ENCODE peak calls at places on chromosomes 2 and 18, in six cellular contexts. M is IMR-90; R is naive thymus-derived CD4-positive, alpha-beta T cell; V is fibroblast of lung; G is CD4-positive, alpha-beta T cell; H is CD8-positive, alpha-beta T cell. P is an unnamed sample. For H3K9me3, the result is how much of the 10 kb centered on the place peaks cover.

GRCh38 chr2:210000464-210001324 is 1.7 kb upstream of the RPE start:
- DNase-seq in G (no peak), H (no peak), R (no peak), V (no peak), M (no peak), P (no peak)

GRCh38 chr2:170115501-170116229 is 62.3 kb upstream of the MYO3B start:
- DNase-seq in G (no peak), V (no peak), M (no peak), H (no peak), R (no peak), P (no peak)

GRCh38 chr18:74899554-74899953 is 301.9 kb downstream of the ZNF407 start:
- DNase-seq in M (no peak), H (no peak), R (no peak), G (no peak), V (no peak), P (no peak)

GRCh38 chr2:17051558-17051957 is 385.9 kb upstream of the CYRIA start:
- DNase-seq in R (no peak), M (no peak), G (no peak), H (no peak), V (no peak), P (no peak)

GRCh38 chr2:1550658-1551316 is 137.5 kb downstream of the TPO start:
- DNase-seq in H (peak), V (peak), R (peak), M (peak), G (peak), P (peak)

GRCh38 chr2:43174368-43175186 is 51.8 kb downstream of the ZFP36L2 start:
- DNase-seq in M (no peak), V (no peak), R (peak), G (peak), H (peak), P (peak)

GRCh38 chr2:148375214-148375613 is 269.3 kb upstream of the EPC2 start:
- DNase-seq in M (peak), H (no peak), R (no peak), G (no peak), V (peak), P (no peak)

GRCh38 chr2:57602738-57603137 is 443.9 kb upstream of the VRK2 start:
- DNase-seq in V (no peak), M (no peak), R (no peak), G (no peak), H (no peak), P (no peak)

GRCh38 chr2:200306719-200306968 is 151 bp downstream of the SPATS2L start:
- DNase-seq in H (no peak), M (no peak), R (peak), G (no peak), V (no peak), P (no peak)

GRCh38 chr2:201882353-201883095 is 76.2 kb downstream of the CDK15 start:
- DNase-seq in M (peak), G (no peak), H (no peak), R (no peak), V (peak), P (no peak)

GRCh38 chr2:158781562-158781961 is 13.6 kb upstream of the DAPL1 start:
- DNase-seq in M (peak), V (peak), H (no peak), R (no peak), G (no peak), P (no peak)

GRCh38 chr18:478679-479078 is 21.8 kb downstream of the COLEC12 start:
- DNase-seq in R (no peak), V (peak), G (no peak), H (no peak), M (peak), P (no peak)

GRCh38 chr2:110157153-110157793 is 41.7 kb upstream of the MALL start:
- DNase-seq in M (peak), V (peak), R (peak), G (no peak), H (no peak), P (no peak)

GRCh38 chr2:167240671-167241070 is 352.4 kb downstream of the XIRP2 start:
- DNase-seq in H (no peak), V (peak), R (no peak), G (no peak), M (peak), P (no peak)

GRCh38 chr18:57943723-57944122 is 100.3 kb upstream of the NEDD4L start:
- DNase-seq in V (peak), H (no peak), R (no peak), M (peak), G (no peak), P (no peak)

GRCh38 chr2:38524580-38524979 is 78.1 kb downstream of the HNRNPLL start:
- DNase-seq in V (no peak), G (no peak), R (no peak), H (no peak), M (no peak), P (no peak)

GRCh38 chr2:38125830-38126229 is 49.9 kb upstream of the CYP1B1 start:
- DNase-seq in V (no peak), G (no peak), M (no peak), R (no peak), H (no peak), P (no peak)

GRCh38 chr18:22149710-22150109 is 19.7 kb upstream of the GATA6 start:
- DNase-seq in H (no peak), V (no peak), G (no peak), M (no peak), R (no peak), P (no peak)

GRCh38 chr2:15243762-15244161 is 317.4 kb downstream of the NBAS start:
- DNase-seq in V (peak), R (no peak), G (no peak), M (peak), H (no peak), P (no peak)

GRCh38 chr18:9536354-9537152 is 61.2 kb downstream of the RALBP1 start:
- DNase-seq in G (no peak), H (no peak), V (no peak), M (peak), R (no peak), P (no peak)

GRCh38 chr2:12045864-12046291 is 299.4 kb downstream of the LPIN1 start:
- DNase-seq in G (no peak), R (no peak), V (no peak), M (no peak), H (no peak), P (no peak)

GRCh38 chr2:101200714-101201113 is 49.5 kb upstream of the TBC1D8 start:
- DNase-seq in M (peak), G (no peak), R (no peak), H (no peak), V (peak), P (no peak)

GRCh38 chr2:44723921-44724320 is 217.6 kb upstream of the SIX3 start:
- DNase-seq in M (no peak), V (no peak), H (no peak), R (no peak), G (no peak), P (no peak)

GRCh38 chr2:135742307-135742838 is 718 bp downstream of the UBXN4 start:
- DNase-seq in R (no peak), H (peak), V (peak), G (no peak), M (peak), P (no peak)

GRCh38 chr2:169363027-169363569 is 764 bp upstream of the LRP2 start:
- DNase-seq in G (no peak), M (no peak), H (no peak), V (no peak), R (no peak), P (no peak)

GRCh38 chr2:147099845-147100244 is 745.0 kb upstream of the ACVR2A start:
- DNase-seq in V (no peak), M (no peak), G (no peak), H (no peak), R (no peak), P (no peak)

GRCh38 chr2:163601377-163601776 is 134.4 kb downstream of the FIGN start:
- DNase-seq in R (no peak), M (peak), V (peak), H (no peak), G (no peak), P (no peak)

GRCh38 chr2:226742346-226742745 is 57.3 kb downstream of the IRS1 start:
- DNase-seq in G (no peak), H (no peak), M (peak), R (no peak), V (peak), P (no peak)

GRCh38 chr2:48414980-48415764 is 114.8 kb upstream of the STON1 start:
- DNase-seq in H (no peak), R (no peak), G (no peak), V (peak), M (no peak), P (no peak)

GRCh38 chr2:64646007-64646880 is 7.5 kb downstream of the SERTAD2 start:
- DNase-seq in H (peak), M (peak), V (peak), G (peak), R (peak), P (peak)

GRCh38 chr2:202339052-202339870 is 36.9 kb upstream of the BMPR2 start:
- DNase-seq in M (peak), H (no peak), G (no peak), V (peak), R (no peak), P (no peak)

GRCh38 chr2:170740660-170741059 is 25.5 kb downstream of the SP5 start:
- DNase-seq in V (no peak), G (no peak), M (no peak), H (no peak), R (no peak), P (no peak)

GRCh38 chr2:60317831-60318230 is 235.6 kb downstream of the BCL11A start:
- DNase-seq in V (no peak), H (no peak), R (no peak), G (no peak), M (no peak), P (no peak)

GRCh38 chr2:135698838-135699237 is 42.8 kb upstream of the UBXN4 start:
- DNase-seq in M (no peak), H (no peak), R (no peak), G (no peak), V (no peak), P (no peak)

GRCh38 chr18:25422230-25422629 is 70.3 kb upstream of the ZNF521 start:
- DNase-seq in R (no peak), H (no peak), G (no peak), V (no peak), M (peak), P (no peak)

GRCh38 chr2:41502752-41503151 is 545.1 kb upstream of the PKDCC start:
- DNase-seq in V (no peak), G (no peak), R (no peak), M (no peak), H (no peak), P (no peak)

GRCh38 chr2:41498791-41499190 is 549.0 kb upstream of the PKDCC start:
- DNase-seq in H (no peak), G (no peak), R (no peak), M (no peak), V (no peak), P (no peak)

GRCh38 chr2:41495050-41495449 is 552.8 kb upstream of the PKDCC start:
- DNase-seq in V (no peak), R (no peak), M (no peak), H (no peak), G (no peak), P (no peak)

GRCh38 chr2:41500895-41501294 is 546.9 kb upstream of the PKDCC start:
- DNase-seq in V (no peak), M (no peak), H (no peak), G (no peak), R (no peak), P (no peak)

DNA sequence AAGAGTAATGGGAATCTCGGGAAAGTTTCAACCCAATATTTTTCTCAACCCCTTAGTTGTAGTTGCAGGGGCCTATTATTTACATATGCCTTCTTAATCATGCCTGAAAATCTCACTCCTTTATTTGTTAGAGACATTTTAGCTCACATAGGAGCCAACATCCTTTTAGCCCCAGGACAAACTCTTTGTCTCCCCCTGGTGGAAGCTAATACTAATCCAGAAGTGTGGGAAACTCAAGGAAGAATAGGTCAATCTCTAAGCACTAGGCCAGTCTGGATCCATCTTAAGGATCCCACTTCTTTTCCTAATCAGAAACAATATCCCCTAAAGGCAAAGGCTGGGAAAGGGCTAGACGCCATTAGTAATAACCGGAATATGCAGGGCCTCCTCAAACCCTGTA is 550.9 kb upstream of the PKDCC start:
- DNase-seq in M (no peak), G (no peak), R (no peak), V (no peak), H (no peak), P (no peak)
- H3K9me3 ChIP-seq in M (under half), G (under half), R (under half), V (under half), H (under half), P (under half)

GRCh38 chr2:116132833-116133232 is 1681.7 kb upstream of the DDX18 start:
- DNase-seq in G (no peak), R (no peak), V (no peak), M (no peak), H (no peak), P (no peak)
- H3K9me3 ChIP-seq in G (under half), R (under half), V (under half), M (under half), H (under half), P (under half)

GRCh38 chr18:55968550-55968949 is 380.6 kb upstream of the TCF4 start:
- DNase-seq in R (no peak), H (no peak), M (peak), V (peak), G (no peak), P (no peak)
- H3K9me3 ChIP-seq in R (under half), H (under half), M (under half), V (under half), G (under half), P (under half)

GRCh38 chr2:2873450-2873811 is 504.2 kb downstream of the EIPR1 start:
- DNase-seq in M (no peak), R (no peak), H (no peak), V (no peak), G (no peak), P (no peak)
- H3K9me3 ChIP-seq in M (half or more), R (under half), H (under half), V (under half), G (under half), P (under half)

DNA sequence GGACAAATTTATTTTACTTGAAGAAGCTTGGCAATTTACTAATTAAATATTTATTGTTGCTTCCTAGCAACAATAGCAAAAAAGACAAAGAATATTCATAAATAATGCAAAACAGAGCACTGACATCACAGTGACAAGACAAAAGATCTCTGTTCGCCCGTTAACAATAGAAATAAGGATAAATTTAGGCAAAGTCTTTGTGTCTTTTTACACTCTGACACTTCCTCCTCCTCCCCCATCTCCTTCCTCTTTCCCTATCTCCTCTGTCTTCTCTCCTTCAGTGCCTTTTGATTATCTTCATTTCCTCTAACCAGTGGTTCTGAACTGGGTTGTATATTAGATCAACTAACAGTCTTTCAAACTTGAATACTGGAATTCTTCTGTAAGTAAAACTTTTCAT is 808.4 kb downstream of the ERBB4 start:
- DNase-seq in V (no peak), R (no peak), M (no peak), H (no peak), G (no peak), P (no peak)
- H3K9me3 ChIP-seq in V (under half), R (under half), M (under half), H (under half), G (under half), P (under half)

GRCh38 chr2:232748038-232748437 is 28.3 kb downstream of the KCNJ13 start:
- DNase-seq in M (no peak), V (no peak), G (no peak), R (no peak), H (no peak), P (no peak)
- H3K9me3 ChIP-seq in M (under half), V (under half), G (under half), R (under half), H (under half), P (under half)

GRCh38 chr18:2444201-2444875 is 127.0 kb downstream of the METTL4 start:
- DNase-seq in V (peak), G (no peak), R (no peak), H (no peak), M (no peak), P (no peak)

GRCh38 chr18:2442726-2443275 is 128.5 kb downstream of the METTL4 start:
- DNase-seq in M (peak), H (no peak), G (no peak), V (peak), R (no peak), P (no peak)

GRCh38 chr18:2441544-2441943 is 129.8 kb downstream of the METTL4 start:
- DNase-seq in G (no peak), M (peak), H (no peak), R (no peak), V (peak), P (no peak)

GRCh38 chr18:2442006-2442405 is 129.3 kb downstream of the METTL4 start:
- DNase-seq in R (no peak), G (no peak), M (no peak), V (peak), H (no peak), P (no peak)
- H3K9me3 ChIP-seq in R (under half), G (under half), M (under half), V (under half), H (under half), P (under half)

GRCh38 chr2:79552653-79553052 is 39.8 kb downstream of the CTNNA2 start:
- DNase-seq in V (no peak), H (no peak), R (no peak), M (no peak), G (no peak), P (no peak)

GRCh38 chr2:79547568-79547967 is 34.7 kb downstream of the CTNNA2 start:
- DNase-seq in M (no peak), R (no peak), V (no peak), H (no peak), G (no peak), P (no peak)
- H3K9me3 ChIP-seq in M (under half), R (under half), V (under half), H (under half), G (under half), P (under half)

GRCh38 chr2:196130039-196130825 is 41.1 kb downstream of the STK17B start:
- DNase-seq in G (no peak), V (no peak), M (no peak), R (no peak), H (no peak), P (no peak)
- H3K9me3 ChIP-seq in G (half or more), V (under half), M (under half), R (under half), H (under half), P (under half)

GRCh38 chr18:4299395-4299794 is 155.7 kb downstream of the DLGAP1 start:
- DNase-seq in R (no peak), M (no peak), V (no peak), H (no peak), G (no peak), P (no peak)
- H3K9me3 ChIP-seq in R (under half), M (under half), V (under half), H (under half), G (under half), P (under half)